ENCODE peak calls at places on chromosomes 4 and X, in seven cellular contexts. One of them, this sample, is unnamed.

GRCh38 chr4:82900016-82900334 is 560 bp upstream of the THAP9 start:
- DNase-seq in GM10248: no peak
- DNase-seq in osteocyte: no peak
- DNase-seq in RCC 7860: no peak
- DNase-seq in mucosa of descending colon: no peak
- DNase-seq in T-cell: no peak
- DNase-seq in type B pancreatic cell: no peak
- DNase-seq in this sample: no peak

GRCh38 chr4:123250843-123251242 is 145.8 kb upstream of the SPRY1 start:
- DNase-seq in type B pancreatic cell: no peak
- DNase-seq in T-cell: no peak
- DNase-seq in mucosa of descending colon: no peak
- DNase-seq in osteocyte: no peak
- DNase-seq in GM10248: no peak
- DNase-seq in RCC 7860: no peak
- DNase-seq in this sample: no peak

GRCh38 chrX:64894454-64895038 is 81.7 kb downstream of the ZC4H2 start:
- DNase-seq in mucosa of descending colon: peak; percentile 58
- DNase-seq in RCC 7860: no peak
- DNase-seq in GM10248: peak; percentile 23
- DNase-seq in osteocyte: no peak
- DNase-seq in T-cell: peak; percentile 2
- DNase-seq in type B pancreatic cell: no peak
- DNase-seq in this sample: no peak

GRCh38 chr4:45155081-45155777 is 428.9 kb upstream of the GNPDA2 start:
- DNase-seq in GM10248: no peak
- DNase-seq in T-cell: no peak
- DNase-seq in type B pancreatic cell: no peak
- DNase-seq in RCC 7860: no peak
- DNase-seq in mucosa of descending colon: no peak
- DNase-seq in osteocyte: no peak
- DNase-seq in this sample: no peak

GRCh38 chr4:186149872-186150271 is 41.5 kb upstream of the CYP4V2 start:
- DNase-seq in RCC 7860: peak; percentile 40
- DNase-seq in T-cell: peak; percentile 18
- DNase-seq in GM10248: no peak
- DNase-seq in type B pancreatic cell: peak; percentile 67
- DNase-seq in mucosa of descending colon: peak; percentile 46
- DNase-seq in osteocyte: peak; percentile 86
- DNase-seq in this sample: no peak

GRCh38 chr4:40196724-40197281 is at the start of gene RHOH:
- DNase-seq in osteocyte: no peak
- DNase-seq in type B pancreatic cell: no peak
- DNase-seq in RCC 7860: no peak
- DNase-seq in GM10248: peak; percentile 50
- DNase-seq in T-cell: peak; percentile 79
- DNase-seq in mucosa of descending colon: peak; percentile 51
- DNase-seq in this sample: no peak

GRCh38 chr4:6199344-6199921 is 916 bp downstream of the JAKMIP1 start:
- DNase-seq in GM10248: peak; percentile 46
- DNase-seq in mucosa of descending colon: no peak
- DNase-seq in RCC 7860: no peak
- DNase-seq in osteocyte: peak; percentile 65
- DNase-seq in T-cell: no peak
- DNase-seq in type B pancreatic cell: no peak
- DNase-seq in this sample: no peak

GRCh38 chr4:176191974-176192373 is 3.4 kb downstream of the SPATA4 start:
- DNase-seq in mucosa of descending colon: peak; percentile 20
- DNase-seq in T-cell: no peak
- DNase-seq in osteocyte: no peak
- DNase-seq in type B pancreatic cell: no peak
- DNase-seq in GM10248: no peak
- DNase-seq in RCC 7860: peak; percentile 51
- DNase-seq in this sample: no peak

GRCh38 chr4:39230462-39230861 is 48.1 kb downstream of the WDR19 start:
- DNase-seq in type B pancreatic cell: no peak
- DNase-seq in RCC 7860: no peak
- DNase-seq in GM10248: no peak
- DNase-seq in mucosa of descending colon: no peak
- DNase-seq in T-cell: no peak
- DNase-seq in osteocyte: no peak
- DNase-seq in this sample: no peak

GRCh38 chr4:36038521-36038920 is 205.8 kb downstream of the ARAP2 start:
- DNase-seq in RCC 7860: no peak
- DNase-seq in osteocyte: no peak
- DNase-seq in GM10248: no peak
- DNase-seq in type B pancreatic cell: no peak
- DNase-seq in mucosa of descending colon: no peak
- DNase-seq in T-cell: no peak
- DNase-seq in this sample: no peak

GRCh38 chrX:23742693-23743622 is at the start of gene ACOT9:
- DNase-seq in RCC 7860: peak; percentile 98
- DNase-seq in mucosa of descending colon: peak; percentile 88
- DNase-seq in GM10248: peak; percentile 88
- DNase-seq in type B pancreatic cell: peak; percentile 89
- DNase-seq in osteocyte: peak; percentile 94
- DNase-seq in T-cell: peak; percentile 74
- DNase-seq in this sample: peak; percentile 94

GRCh38 chrX:1400731-1401471 is 9.0 kb upstream of the SLC25A6 start:
- DNase-seq in RCC 7860: no peak
- DNase-seq in type B pancreatic cell: no peak
- DNase-seq in GM10248: no peak
- DNase-seq in osteocyte: no peak
- DNase-seq in T-cell: no peak
- DNase-seq in mucosa of descending colon: no peak
- DNase-seq in this sample: no peak

GRCh38 chrX:120642871-120643270 is 13.0 kb upstream of the C1GALT1C1 start:
- DNase-seq in osteocyte: no peak
- DNase-seq in GM10248: no peak
- DNase-seq in T-cell: no peak
- DNase-seq in mucosa of descending colon: no peak
- DNase-seq in RCC 7860: no peak
- DNase-seq in type B pancreatic cell: no peak
- DNase-seq in this sample: no peak

GRCh38 chr4:6473264-6474052 is 1.0 kb upstream of the PPP2R2C start:
- DNase-seq in RCC 7860: no peak
- DNase-seq in GM10248: no peak
- DNase-seq in T-cell: no peak
- DNase-seq in type B pancreatic cell: peak; percentile 51
- DNase-seq in mucosa of descending colon: no peak
- DNase-seq in osteocyte: peak; percentile 72
- DNase-seq in this sample: no peak

GRCh38 chrX:41827886-41828285 is 95.5 kb downstream of the CASK start:
- DNase-seq in type B pancreatic cell: no peak
- DNase-seq in T-cell: no peak
- DNase-seq in RCC 7860: no peak
- DNase-seq in mucosa of descending colon: no peak
- DNase-seq in GM10248: no peak
- DNase-seq in osteocyte: no peak
- DNase-seq in this sample: no peak

GRCh38 chr4:148447672-148448071 is 5.5 kb upstream of the NR3C2 start:
- DNase-seq in RCC 7860: no peak
- DNase-seq in T-cell: peak; percentile 32
- DNase-seq in mucosa of descending colon: no peak
- DNase-seq in GM10248: no peak
- DNase-seq in osteocyte: no peak
- DNase-seq in type B pancreatic cell: no peak
- DNase-seq in this sample: no peak

GRCh38 chr4:157702821-157703220 is 470.0 kb downstream of the GASK1B start:
- DNase-seq in T-cell: no peak
- DNase-seq in mucosa of descending colon: no peak
- DNase-seq in osteocyte: no peak
- DNase-seq in GM10248: no peak
- DNase-seq in RCC 7860: no peak
- DNase-seq in type B pancreatic cell: no peak
- DNase-seq in this sample: no peak

GRCh38 chr4:52718123-52718522 is 33.1 kb downstream of the ERVMER34-1 start:
- DNase-seq in mucosa of descending colon: no peak
- DNase-seq in RCC 7860: peak; percentile 62
- DNase-seq in osteocyte: no peak
- DNase-seq in GM10248: no peak
- DNase-seq in type B pancreatic cell: no peak
- DNase-seq in T-cell: no peak
- DNase-seq in this sample: no peak

GRCh38 chr4:54230479-54231418 is 1.7 kb downstream of the PDGFRA start:
- DNase-seq in osteocyte: no peak
- DNase-seq in type B pancreatic cell: no peak
- DNase-seq in mucosa of descending colon: no peak
- DNase-seq in T-cell: no peak
- DNase-seq in RCC 7860: no peak
- DNase-seq in GM10248: no peak
- DNase-seq in this sample: no peak

GRCh38 chr4:168586926-168587325 is 90.1 kb downstream of the PALLD start:
- DNase-seq in GM10248: no peak
- DNase-seq in T-cell: no peak
- DNase-seq in RCC 7860: no peak
- DNase-seq in osteocyte: no peak
- DNase-seq in mucosa of descending colon: no peak
- DNase-seq in type B pancreatic cell: no peak
- DNase-seq in this sample: no peak

GRCh38 chr4:3563403-3563802 is 31.2 kb upstream of the LRPAP1 start:
- DNase-seq in type B pancreatic cell: no peak
- DNase-seq in RCC 7860: no peak
- DNase-seq in T-cell: no peak
- DNase-seq in mucosa of descending colon: no peak
- DNase-seq in GM10248: no peak
- DNase-seq in osteocyte: no peak
- DNase-seq in this sample: peak; percentile 67

GRCh38 chrX:103453655-103454054 is 65.6 kb downstream of the RAB40A start:
- DNase-seq in mucosa of descending colon: no peak
- DNase-seq in RCC 7860: no peak
- DNase-seq in type B pancreatic cell: no peak
- DNase-seq in GM10248: no peak
- DNase-seq in osteocyte: no peak
- DNase-seq in T-cell: no peak
- DNase-seq in this sample: no peak

GRCh38 chr4:1074077-1074476 is 39.3 kb downstream of the RNF212 start:
- DNase-seq in mucosa of descending colon: no peak
- DNase-seq in T-cell: no peak
- DNase-seq in RCC 7860: no peak
- DNase-seq in type B pancreatic cell: no peak
- DNase-seq in osteocyte: no peak
- DNase-seq in GM10248: no peak
- DNase-seq in this sample: no peak

GRCh38 chrX:97594825-97595224 is 711.1 kb downstream of the RPA4 start:
- DNase-seq in T-cell: no peak
- DNase-seq in mucosa of descending colon: no peak
- DNase-seq in osteocyte: no peak
- DNase-seq in RCC 7860: no peak
- DNase-seq in GM10248: no peak
- DNase-seq in type B pancreatic cell: no peak
- DNase-seq in this sample: no peak

GRCh38 chrX:9995855-9996339 is 28.7 kb downstream of the CLDN34 start:
- DNase-seq in T-cell: peak; percentile 73
- DNase-seq in osteocyte: peak; percentile 89
- DNase-seq in mucosa of descending colon: peak; percentile 86
- DNase-seq in type B pancreatic cell: peak; percentile 77
- DNase-seq in GM10248: peak; percentile 72
- DNase-seq in RCC 7860: peak; percentile 51
- DNase-seq in this sample: peak; percentile 93

GRCh38 chr4:73823756-73824155 is 12.7 kb upstream of the CXCL6 start:
- DNase-seq in type B pancreatic cell: no peak
- DNase-seq in GM10248: no peak
- DNase-seq in T-cell: no peak
- DNase-seq in RCC 7860: no peak
- DNase-seq in mucosa of descending colon: no peak
- DNase-seq in osteocyte: no peak
- DNase-seq in this sample: no peak

GRCh38 chrX:78650906-78651437 is 8.2 kb downstream of the RTL3 start:
- DNase-seq in RCC 7860: peak; percentile 72
- DNase-seq in osteocyte: no peak
- DNase-seq in type B pancreatic cell: no peak
- DNase-seq in mucosa of descending colon: no peak
- DNase-seq in T-cell: no peak
- DNase-seq in GM10248: no peak
- DNase-seq in this sample: no peak

GRCh38 chr4:3408793-3409330 is 32.9 kb upstream of the HGFAC start:
- DNase-seq in osteocyte: no peak
- DNase-seq in T-cell: no peak
- DNase-seq in mucosa of descending colon: no peak
- DNase-seq in GM10248: no peak
- DNase-seq in RCC 7860: no peak
- DNase-seq in type B pancreatic cell: no peak
- DNase-seq in this sample: peak; percentile 43

GRCh38 chr4:1137063-1137771 is 23.9 kb upstream of the RNF212 start:
- DNase-seq in GM10248: no peak
- DNase-seq in mucosa of descending colon: no peak
- DNase-seq in type B pancreatic cell: no peak
- DNase-seq in T-cell: no peak
- DNase-seq in osteocyte: no peak
- DNase-seq in RCC 7860: no peak
- DNase-seq in this sample: no peak

GRCh38 chr4:65658117-65658516 is 12.2 kb downstream of the EPHA5 start:
- DNase-seq in RCC 7860: no peak
- DNase-seq in GM10248: no peak
- DNase-seq in T-cell: no peak
- DNase-seq in osteocyte: no peak
- DNase-seq in type B pancreatic cell: no peak
- DNase-seq in mucosa of descending colon: no peak
- DNase-seq in this sample: no peak

GRCh38 chrX:10047631-10048030 is 80.5 kb downstream of the CLDN34 start:
- DNase-seq in type B pancreatic cell: no peak
- DNase-seq in T-cell: no peak
- DNase-seq in GM10248: no peak
- DNase-seq in mucosa of descending colon: no peak
- DNase-seq in osteocyte: no peak
- DNase-seq in RCC 7860: no peak
- DNase-seq in this sample: no peak

GRCh38 chr4:123811763-123812390 is 415.3 kb downstream of the SPRY1 start:
- DNase-seq in mucosa of descending colon: no peak
- DNase-seq in osteocyte: no peak
- DNase-seq in type B pancreatic cell: no peak
- DNase-seq in RCC 7860: no peak
- DNase-seq in T-cell: no peak
- DNase-seq in GM10248: no peak
- DNase-seq in this sample: no peak

GRCh38 chr4:38601244-38601915 is 62.6 kb upstream of the KLF3 start:
- DNase-seq in type B pancreatic cell: no peak
- DNase-seq in RCC 7860: no peak
- DNase-seq in GM10248: no peak
- DNase-seq in T-cell: no peak
- DNase-seq in mucosa of descending colon: no peak
- DNase-seq in osteocyte: peak; percentile 38
- DNase-seq in this sample: no peak

GRCh38 chr4:182320092-182320491 is 76.9 kb downstream of the TENM3 start:
- DNase-seq in type B pancreatic cell: no peak
- DNase-seq in T-cell: no peak
- DNase-seq in osteocyte: no peak
- DNase-seq in GM10248: no peak
- DNase-seq in mucosa of descending colon: no peak
- DNase-seq in RCC 7860: no peak
- DNase-seq in this sample: no peak

GRCh38 chrX:17375361-17375630 is 296 bp downstream of the NHS start:
- DNase-seq in RCC 7860: no peak
- DNase-seq in type B pancreatic cell: no peak
- DNase-seq in GM10248: peak; percentile 6
- DNase-seq in T-cell: no peak
- DNase-seq in mucosa of descending colon: no peak
- DNase-seq in osteocyte: no peak
- DNase-seq in this sample: no peak

GRCh38 chrX:43693602-43694406 is 37.7 kb downstream of the MAOA start:
- DNase-seq in RCC 7860: no peak
- DNase-seq in mucosa of descending colon: peak; percentile 38
- DNase-seq in osteocyte: no peak
- DNase-seq in T-cell: no peak
- DNase-seq in type B pancreatic cell: no peak
- DNase-seq in GM10248: no peak
- DNase-seq in this sample: no peak

GRCh38 chr4:151418856-151419255 is 9.9 kb downstream of the FHIP1A start:
- DNase-seq in mucosa of descending colon: no peak
- DNase-seq in RCC 7860: no peak
- DNase-seq in osteocyte: no peak
- DNase-seq in type B pancreatic cell: no peak
- DNase-seq in T-cell: no peak
- DNase-seq in GM10248: no peak
- DNase-seq in this sample: no peak

This sample was measured in mesenteric fat pad.